ENCODE peak calls at places on chromosomes 16 and 17, in seven cellular contexts. N is A549; S is stomach; K is right cardiac atrium; V is adrenal gland; Y is CD8-positive, alpha-beta T cell; Q is transverse colon. C is an unnamed sample. For H3K4me1, the result is how much of the 10 kb centered on the place peaks cover.

GRCh38 chr17:66923881-66924280 is 40.6 kb upstream of the CACNG4 start:
- DNase-seq in Q (no peak), N (no peak), Y (no peak), S (no peak), V (no peak), K (no peak), C (no peak)

GRCh38 chr17:36082062-36082461 is 7.9 kb downstream of the CCL3 start:
- DNase-seq in Y (no peak), K (no peak), V (no peak), N (no peak), S (no peak), Q (no peak), C (no peak)

GRCh38 chr17:78129385-78130079 is 977 bp upstream of the TMC6 start:
- DNase-seq in V (no peak), N (no peak), K (no peak), Q (peak), Y (peak), S (no peak), C (no peak)

GRCh38 chr16:24753437-24753836 is 24.0 kb downstream of the TNRC6A start:
- DNase-seq in V (no peak), Y (no peak), Q (no peak), S (no peak), K (no peak), N (no peak), C (no peak)

GRCh38 chr17:81813861-81814683 is 10.1 kb downstream of the GCGR start:
- DNase-seq in Q (no peak), S (no peak), Y (no peak), K (no peak), V (no peak), N (no peak), C (no peak)

GRCh38 chr16:14324581-14324980 is 253.5 kb downstream of the MRTFB start:
- DNase-seq in Q (no peak), S (no peak), K (no peak), Y (no peak), N (no peak), V (no peak), C (peak)

GRCh38 chr17:32588982-32589381 is 102.2 kb downstream of the CDK5R1 start:
- DNase-seq in Q (no peak), S (no peak), N (peak), K (no peak), V (no peak), Y (no peak), C (no peak)

GRCh38 chr16:1938316-1938715 is 4.7 kb downstream of the MSRB1 start:
- DNase-seq in Q (no peak), S (no peak), N (no peak), V (no peak), Y (no peak), K (no peak), C (no peak)

GRCh38 chr17:12922120-12922519 is 95.7 kb downstream of the ELAC2 start:
- DNase-seq in N (no peak), V (no peak), Y (no peak), K (no peak), Q (no peak), S (no peak), C (no peak)

GRCh38 chr17:78862073-78863023 is 21.7 kb upstream of the USP36 start:
- DNase-seq in Q (peak), Y (no peak), V (peak), S (peak), K (peak), N (peak), C (no peak)

GRCh38 chr16:77238593-77238992 is 39.4 kb downstream of the SYCE1L start:
- DNase-seq in K (no peak), V (no peak), Q (no peak), S (no peak), Y (no peak), N (no peak), C (no peak)

GRCh38 chr16:56743840-56744239 is 13.9 kb downstream of the NUP93 start:
- DNase-seq in Q (no peak), S (no peak), V (peak), N (peak), Y (no peak), K (peak), C (peak)

GRCh38 chr16:66372078-66372897 is 5.8 kb downstream of the CDH5 start:
- DNase-seq in Y (no peak), K (no peak), Q (no peak), N (no peak), V (no peak), S (no peak), C (no peak)

GRCh38 chr16:85200471-85201278 is 88.4 kb upstream of the CIBAR2 start:
- DNase-seq in S (no peak), Q (no peak), K (no peak), Y (no peak), N (no peak), V (peak), C (no peak)

GRCh38 chr17:38451030-38451839 is 23.0 kb downstream of the ARHGAP23 start:
- DNase-seq in Q (no peak), K (peak), Y (no peak), N (peak), V (no peak), S (no peak), C (peak)

GRCh38 chr16:6280055-6280454 is 1052.6 kb upstream of the RBFOX1 start:
- DNase-seq in Q (no peak), K (no peak), S (no peak), V (no peak), N (no peak), Y (no peak), C (no peak)

GRCh38 chr17:28738680-28739384 is 5.0 kb upstream of the TRAF4 start:
- DNase-seq in N (no peak), K (no peak), S (no peak), Q (peak), V (no peak), Y (no peak), C (no peak)

GRCh38 chr17:16920628-16921020 is 51.3 kb downstream of the TNFRSF13B start:
- DNase-seq in Q (peak), S (no peak), N (no peak), K (no peak), Y (no peak), V (no peak), C (no peak)

GRCh38 chr17:65936013-65936412 is 255.9 kb downstream of the CEP112 start:
- DNase-seq in N (no peak), Q (no peak), S (no peak), K (no peak), V (no peak), Y (no peak), C (no peak)

GRCh38 chr17:72667096-72668063 is 425.1 kb downstream of the SLC39A11 start:
- DNase-seq in S (no peak), Q (no peak), Y (no peak), V (no peak), K (no peak), N (no peak), C (no peak)

GRCh38 chr16:56301391-56301850 is 110.1 kb downstream of the GNAO1 start:
- DNase-seq in Y (no peak), S (no peak), Q (no peak), N (no peak), K (no peak), V (no peak), C (peak)

GRCh38 chr17:81527591-81528383 is at the start of gene FSCN2:
- DNase-seq in S (peak), Q (no peak), N (no peak), V (no peak), K (no peak), Y (no peak), C (no peak)

GRCh38 chr16:85316944-85317343 is 204.7 kb upstream of the CIBAR2 start:
- DNase-seq in N (no peak), V (no peak), K (no peak), Q (no peak), S (no peak), Y (no peak), C (peak)

GRCh38 chr17:65783845-65784334 is 222.4 kb upstream of the AXIN2 start:
- DNase-seq in K (no peak), S (no peak), N (peak), Q (peak), Y (no peak), V (peak), C (peak)

GRCh38 chr16:89048087-89048729 is 45.4 kb upstream of the ACSF3 start:
- DNase-seq in Q (no peak), Y (no peak), V (no peak), K (peak), N (no peak), S (no peak), C (no peak)

GRCh38 chr16:1036121-1036520 is 36.4 kb upstream of the SSTR5 start:
- DNase-seq in V (no peak), S (no peak), K (no peak), N (no peak), Q (no peak), Y (no peak), C (peak)

GRCh38 chr17:54009502-54009901 is 186.8 kb downstream of the KIF2B start:
- DNase-seq in V (no peak), S (no peak), Q (no peak), N (no peak), K (no peak), Y (no peak), C (no peak)
- H3K27ac ChIP-seq in V (no peak), S (no peak), Q (no peak), N (no peak), K (no peak), Y (no peak), C (no peak)

DNA sequence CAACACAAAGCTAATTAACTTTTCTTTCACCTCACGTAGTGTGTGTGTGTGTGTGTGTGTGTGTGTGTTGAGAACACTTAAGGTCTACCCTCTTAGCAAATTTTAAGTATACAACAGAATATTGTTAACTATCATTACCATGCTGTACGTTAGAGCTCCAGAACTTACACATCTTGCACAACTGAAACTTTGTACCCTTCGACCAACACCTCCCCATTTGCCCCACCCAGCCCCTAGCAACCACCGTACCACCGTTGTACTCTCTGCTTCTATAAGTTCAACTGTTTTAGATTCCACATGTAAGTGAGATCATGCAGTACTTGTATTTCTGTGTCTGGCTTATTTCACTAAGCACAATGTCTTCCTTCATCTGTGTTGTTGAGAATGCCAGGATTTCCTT is 28.1 kb upstream of the MLYCD start:
- DNase-seq in V (no peak), K (no peak), N (no peak), S (no peak), Y (no peak), Q (no peak), C (no peak)
- H3K4me3 ChIP-seq in V (no peak), K (no peak), N (no peak), S (no peak), Y (no peak), Q (no peak), C (no peak)

DNA sequence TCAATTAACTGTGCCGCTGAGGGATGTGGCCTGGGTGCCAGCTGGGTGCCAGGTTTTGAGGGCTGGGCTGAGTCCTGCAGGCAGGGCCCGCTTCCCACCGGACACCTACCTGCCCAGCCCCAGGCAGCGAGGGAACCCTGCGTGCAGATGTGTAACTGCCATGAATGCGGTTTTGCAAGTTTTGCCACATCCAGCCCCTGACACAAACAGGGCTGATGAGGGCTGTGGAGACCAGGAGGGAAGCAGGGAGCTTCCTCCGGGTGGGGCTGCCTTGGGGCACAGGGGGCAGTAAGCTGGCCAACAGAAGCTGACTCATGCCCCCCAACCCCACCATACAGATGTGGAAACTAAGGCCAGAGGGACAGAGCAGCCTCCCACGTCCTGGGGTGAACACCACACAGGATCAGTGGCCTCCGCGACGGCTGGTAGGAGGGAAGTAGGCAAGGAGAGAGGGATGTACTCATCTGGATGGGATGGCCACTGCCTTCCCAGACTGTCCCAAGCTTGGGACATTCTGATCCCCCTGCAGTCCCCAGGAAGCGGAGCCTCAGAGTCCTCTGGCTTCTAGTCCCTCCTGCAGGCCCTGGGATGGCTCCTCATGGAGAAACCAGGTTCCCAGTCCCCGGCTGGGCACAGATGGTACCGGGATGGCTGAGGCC is 1.6 kb downstream of the UBALD1 start:
- DNase-seq in Y (no peak), K (no peak), N (no peak), Q (no peak), S (no peak), V (no peak), C (no peak)
- H3K4me1 ChIP-seq in Y (under half), K (under half), N (under half), Q (under half), S (half or more), V (under half), C (under half)

DNA sequence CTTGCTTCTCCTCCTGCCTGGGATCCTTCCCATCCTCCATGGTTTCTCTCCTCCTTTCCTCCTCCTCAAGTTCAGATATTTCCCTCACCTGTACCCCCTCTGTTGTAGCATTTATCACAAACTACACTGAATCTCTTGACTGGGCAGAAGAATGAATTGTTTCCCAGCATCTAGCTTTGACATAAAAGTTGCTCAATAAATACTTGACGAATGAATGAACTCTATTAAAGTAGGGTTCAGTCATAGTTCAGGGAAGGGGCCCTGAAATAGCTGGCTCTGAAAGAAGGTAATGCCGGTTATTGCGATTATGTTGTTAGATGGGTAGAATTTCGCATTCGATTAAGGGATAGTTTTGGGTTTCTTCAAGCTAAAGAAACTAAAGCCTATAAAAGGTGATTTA is 1.2 kb upstream of the CPD start:
- DNase-seq in Y (no peak), V (no peak), S (no peak), K (no peak), Q (no peak), N (no peak), C (no peak)
- H3K27ac ChIP-seq in Y (peak), V (peak), S (peak), K (no peak), Q (peak), N (peak), C (no peak)

DNA sequence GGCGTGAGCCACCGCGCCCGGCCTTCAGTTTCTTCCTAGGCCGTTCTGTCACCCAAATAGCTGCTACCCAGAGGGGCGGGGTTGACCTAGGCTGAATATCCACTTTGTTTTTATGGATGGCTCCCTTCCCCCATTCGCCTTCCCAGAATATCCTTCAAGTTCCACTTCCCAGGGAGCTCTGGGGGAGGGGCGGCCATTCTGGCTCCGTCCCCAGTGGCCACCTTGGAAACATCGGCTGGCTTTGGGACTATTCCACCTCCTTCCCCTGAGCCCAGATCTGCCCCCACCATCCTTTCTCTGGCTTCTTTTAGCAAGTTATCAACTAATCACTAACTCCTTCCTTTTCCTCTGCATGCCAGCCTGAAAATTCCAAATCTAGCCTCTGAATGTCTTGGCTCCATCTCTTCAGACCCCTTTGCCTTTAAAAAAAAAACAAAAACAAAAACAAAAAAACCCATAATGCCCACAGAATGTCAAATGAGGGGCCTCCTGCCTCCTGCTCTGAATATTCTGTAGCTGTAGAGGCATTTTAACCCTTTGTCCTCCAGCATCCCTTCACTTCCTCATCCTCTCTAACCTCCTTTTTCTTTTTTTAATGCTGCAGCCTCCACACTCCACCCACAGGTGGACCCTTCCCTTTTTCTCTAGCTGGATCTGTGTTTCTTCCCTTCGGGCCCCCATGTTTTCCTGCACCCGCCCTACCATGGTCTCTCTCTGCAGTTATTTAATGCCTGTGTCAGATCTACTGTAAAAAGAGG is 6.4 kb downstream of the ATP1B2 start:
- DNase-seq in V (peak), K (peak), Y (no peak), S (no peak), Q (peak), N (peak), C (peak)
- H3K4me3 ChIP-seq in V (no peak), K (no peak), Y (no peak), S (no peak), Q (no peak), N (no peak), C (no peak)

DNA sequence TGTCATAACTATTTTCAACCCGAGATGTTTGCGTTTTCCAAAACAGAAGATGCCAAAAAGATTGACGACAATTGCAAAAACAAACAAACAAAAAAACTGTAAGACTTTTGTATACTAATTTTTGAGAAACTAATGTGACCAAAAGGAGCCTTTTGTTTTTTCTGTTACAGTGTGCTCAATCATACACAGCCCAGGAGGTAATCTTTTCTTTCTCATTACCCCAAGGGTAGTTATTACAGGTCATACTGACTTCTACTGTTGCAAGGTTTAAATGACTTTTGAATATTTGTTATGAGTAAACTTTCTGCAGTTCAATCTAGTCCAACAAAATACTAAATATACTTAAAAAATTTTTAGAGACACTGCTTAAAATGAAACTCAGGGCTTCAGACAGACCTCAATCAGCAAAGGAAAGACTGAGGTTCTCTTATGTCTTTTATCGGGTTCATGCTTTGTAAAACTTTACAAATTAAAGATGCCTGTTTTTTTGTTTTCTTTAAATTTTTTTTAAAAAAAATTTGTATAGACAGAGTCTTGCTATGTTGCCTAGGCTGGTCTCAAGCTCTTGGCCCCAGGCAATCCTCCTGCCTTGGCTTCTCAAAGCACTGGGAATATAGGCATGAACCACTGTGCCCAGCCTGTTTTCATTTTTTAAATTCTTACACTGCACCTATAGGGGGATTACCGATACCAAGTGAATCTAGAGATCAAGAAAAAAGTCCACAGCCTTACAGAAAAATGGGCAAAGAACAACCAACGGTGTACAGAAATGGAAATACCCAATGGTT is 47.6 kb downstream of the SPOP start:
- DNase-seq in Y (no peak), S (no peak), N (no peak), Q (no peak), K (no peak), V (no peak), C (no peak)
- H3K4me1 ChIP-seq in Y (under half), S (half or more), N (under half), Q (under half), K (under half), V (half or more), C (under half)

GRCh38 chr17:7130626-7131467 is 16.2 kb upstream of the ASGR2 start:
- DNase-seq in Q (no peak), Y (no peak), K (no peak), S (no peak), V (no peak), N (no peak), C (peak)
- H3K27ac ChIP-seq in Q (peak), Y (no peak), K (no peak), S (peak), V (peak), N (no peak), C (no peak)

DNA sequence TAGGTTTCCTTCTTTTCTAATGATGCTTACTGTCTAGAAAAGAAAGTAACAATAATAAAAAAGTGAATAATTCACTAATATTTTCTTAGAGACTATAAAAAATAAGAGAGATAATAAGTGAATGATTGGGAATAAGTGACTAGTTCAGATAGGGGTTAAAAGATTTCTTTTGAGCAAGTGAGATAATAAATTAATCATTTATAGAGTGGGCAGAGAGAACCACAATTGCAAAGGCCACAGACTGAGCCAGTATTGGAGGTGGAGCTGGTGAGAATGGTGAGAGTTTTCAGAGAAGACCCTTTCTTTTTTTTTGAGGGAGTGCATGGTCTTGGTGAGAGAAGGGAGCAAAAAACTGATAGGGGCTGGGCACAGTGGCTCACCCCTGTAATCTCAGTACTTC is 159.1 kb upstream of the SALL1 start:
- DNase-seq in Q (no peak), V (no peak), Y (no peak), S (no peak), N (no peak), K (no peak), C (no peak)
- H3K4me3 ChIP-seq in Q (no peak), V (no peak), Y (no peak), S (no peak), N (no peak), K (no peak), C (no peak)

C was measured in cardiac muscle cell.